ENCODE peak calls at places on chromosome 10, in four cellular contexts. N, Y, W and U are unnamed samples.

GRCh38 chr10:79139124-79139835 is 70.5 kb downstream of the ZMIZ1 start:
- DNase-seq in N (peak), W (no peak), Y (no peak), U (no peak)

GRCh38 chr10:91034494-91035157 is 113.7 kb upstream of the ANKRD1 start:
- DNase-seq in N (peak), Y (no peak), W (no peak), U (no peak)

GRCh38 chr10:60048146-60048545 is 141.8 kb upstream of the CCDC6 start:
- DNase-seq in W (no peak), Y (no peak), N (peak), U (no peak)

GRCh38 chr10:105743343-105744056 is 1102.4 kb downstream of the SORCS3 start:
- DNase-seq in N (no peak), W (no peak), Y (no peak), U (no peak)

GRCh38 chr10:44008270-44008916 is 359.7 kb upstream of the ZNF32 start:
- DNase-seq in W (no peak), N (peak), Y (no peak), U (no peak)

GRCh38 chr10:50417486-50417905 is 166.2 kb upstream of the ASAH2 start:
- DNase-seq in W (no peak), Y (no peak), N (peak), U (peak)

GRCh38 chr10:86828145-86828544 is 71.7 kb downstream of the BMPR1A start:
- DNase-seq in N (no peak), Y (no peak), W (no peak), U (no peak)

GRCh38 chr10:119521443-119522204 is 20.9 kb downstream of the RGS10 start:
- DNase-seq in W (no peak), N (peak), Y (no peak), U (no peak)

GRCh38 chr10:126309193-126309592 is 79.1 kb downstream of the ADAM12 start:
- DNase-seq in N (no peak), W (no peak), Y (no peak), U (no peak)

GRCh38 chr10:1243486-1244182 is 187.4 kb downstream of the WDR37 start:
- DNase-seq in Y (no peak), W (no peak), N (no peak), U (no peak)

GRCh38 chr10:128178319-128178937 is 52.2 kb upstream of the MKI67 start:
- DNase-seq in W (peak), N (peak), Y (peak), U (no peak)

GRCh38 chr10:63083904-63084689 is 49.0 kb upstream of the NRBF2 start:
- DNase-seq in W (peak), Y (peak), N (peak), U (peak)